ENCODE peak calls at places on chromosome 1, in nine cellular contexts. R is astrocyte of the spinal cord, Q is fibroblast of lung, P is HFFc6, E is body of pancreas, L is sigmoid colon, W is activated B cell treated with CpG ODN at 0.5 μM for 24 hours, N is mesothelial cell of epicardium, O is endothelial cell. G is an unnamed sample.

GRCh38 chr1:15090373-15090772 is 63.2 kb upstream of the TMEM51 start:
- DNase-seq in R (no peak), Q (no peak), P (no peak), E (peak; percentile 96), L (no peak), W (no peak), N (peak; percentile 74), O (peak; percentile 86), G (no peak)

GRCh38 chr1:30928171-30928570 is 19.6 kb upstream of the SDC3 start:
- DNase-seq in R (no peak), Q (no peak), P (no peak), E (no peak), L (no peak), W (no peak), N (no peak), O (no peak), G (no peak)

GRCh38 chr1:31579374-31579773 is 3.1 kb downstream of the TINAGL1 start:
- DNase-seq in R (no peak), Q (peak; percentile 47), P (no peak), E (no peak), L (peak; percentile 70), W (no peak), N (no peak), O (no peak), G (no peak)

GRCh38 chr1:23980725-23981063 is 567 bp upstream of the SRSF10 start:
- DNase-seq in R (peak; percentile 68), Q (peak; percentile 82), P (no peak), E (no peak), L (no peak), W (peak; percentile 31), N (no peak), O (peak; percentile 11), G (no peak)

GRCh38 chr1:27575861-27576331 is 28.0 kb downstream of the AHDC1 start:
- DNase-seq in R (no peak), Q (peak; percentile 46), P (no peak), E (peak; percentile 88), L (peak; percentile 93), W (peak; percentile 42), N (no peak), O (peak; percentile 59), G (no peak)

GRCh38 chr1:12087797-12088314 is 24.8 kb downstream of the TNFRSF8 start:
- DNase-seq in R (no peak), Q (no peak), P (no peak), E (no peak), L (no peak), W (peak; percentile 45), N (no peak), O (no peak), G (no peak)

GRCh38 chr1:108639899-108640560 is 20.9 kb downstream of the HENMT1 start:
- DNase-seq in R (no peak), Q (no peak), P (no peak), E (no peak), L (no peak), W (no peak), N (no peak), O (no peak), G (no peak)

GRCh38 chr1:221620437-221621384 is 121.2 kb downstream of the DUSP10 start:
- DNase-seq in R (peak; percentile 4), Q (peak; percentile 41), P (peak; percentile 45), E (no peak), L (no peak), W (no peak), N (no peak), O (no peak), G (no peak)

GRCh38 chr1:63198921-63199530 is 123.3 kb upstream of the FOXD3 start:
- DNase-seq in R (no peak), Q (no peak), P (no peak), E (no peak), L (no peak), W (no peak), N (no peak), O (no peak), G (no peak)

GRCh38 chr1:16351449-16351993 is 759 bp downstream of the FBXO42 start:
- DNase-seq in R (peak; percentile 37), Q (peak; percentile 47), P (no peak), E (no peak), L (peak; percentile 63), W (no peak), N (no peak), O (no peak), G (no peak)

GRCh38 chr1:160032165-160032827 is 506 bp upstream of the PIGM start:
- DNase-seq in R (peak; percentile 4), Q (no peak), P (no peak), E (no peak), L (no peak), W (no peak), N (no peak), O (peak; percentile 12), G (no peak)

GRCh38 chr1:57797084-57797483 is 373.2 kb upstream of the DAB1 start:
- DNase-seq in R (no peak), Q (no peak), P (no peak), E (no peak), L (no peak), W (no peak), N (no peak), O (no peak), G (no peak)
- TF ChIP-seq CTCF in R (no peak), Q (no peak), P (no peak), E (no peak), L (no peak), W (no peak), N (no peak), O (no peak), G (no peak)

DNA sequence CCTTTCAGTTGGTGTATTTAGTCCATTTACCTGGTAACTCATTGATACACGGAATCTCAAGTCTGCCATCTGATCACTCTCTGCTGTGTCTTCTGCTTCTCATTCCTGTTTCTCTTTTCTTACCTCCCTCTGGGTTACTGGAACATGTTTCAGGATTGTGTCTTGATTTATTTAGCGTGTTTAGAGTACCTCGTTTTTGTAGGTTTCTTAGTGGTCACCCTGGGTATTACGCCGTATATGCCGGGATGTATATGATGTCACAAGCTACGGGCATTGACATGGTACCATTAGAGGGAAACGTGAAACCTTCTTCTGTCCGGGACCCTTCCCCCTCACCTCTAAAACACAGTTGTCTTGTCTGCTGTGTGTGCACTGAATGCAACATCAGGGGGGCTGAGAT is 2.7 kb downstream of the ACTRT2 start:
- DNase-seq in R (no peak), Q (no peak), P (no peak), E (no peak), L (peak; percentile 7), W (no peak), N (no peak), O (no peak), G (no peak)
- TF ChIP-seq CTCF in R (no peak), Q (no peak), P (peak; percentile 37), E (no peak), L (no peak), W (no peak), N (peak; percentile 58), O (peak; percentile 58), G (no peak)

GRCh38 chr1:183423541-183423940 is 5.4 kb upstream of the NMNAT2 start:
- DNase-seq in R (no peak), Q (no peak), P (no peak), E (no peak), L (no peak), W (no peak), N (no peak), O (no peak), G (no peak)
- TF ChIP-seq CTCF in R (no peak), Q (no peak), P (no peak), E (no peak), L (no peak), W (no peak), N (no peak), O (no peak), G (no peak)

GRCh38 chr1:25094995-25095394 is 137.3 kb downstream of the SYF2 start:
- DNase-seq in R (no peak), Q (no peak), P (no peak), E (no peak), L (no peak), W (no peak), N (no peak), O (no peak), G (no peak)
- TF ChIP-seq CTCF in R (no peak), Q (no peak), P (no peak), E (no peak), L (no peak), W (no peak), N (no peak), O (no peak), G (no peak)

GRCh38 chr1:203625623-203626189 is 926 bp upstream of the ATP2B4 start:
- DNase-seq in R (peak; percentile 56), Q (peak; percentile 75), P (no peak), E (peak; percentile 56), L (no peak), W (no peak), N (no peak), O (no peak), G (no peak)
- TF ChIP-seq CTCF in R (peak; percentile 45), Q (no peak), P (peak; percentile 55), E (peak; percentile 15), L (peak; percentile 18), W (no peak), N (no peak), O (no peak), G (no peak)

G was measured in omental fat pad.